ENCODE peak calls at places on chromosomes 2 and 18, in six cellular contexts. One of them, this sample, is unnamed.

GRCh38 chr2:235347691-235348090 is 146.2 kb upstream of the AGAP1 start:
- DNase-seq in brain microvascular endothelial cell: peak; percentile 90
- DNase-seq in heart right ventricle: no peak
- DNase-seq in CD8-positive, alpha-beta memory T cell: no peak
- DNase-seq in tibial artery: no peak
- DNase-seq in PC-3: peak; percentile 89
- DNase-seq in this sample: no peak

GRCh38 chr2:18074476-18074875 is 196.0 kb downstream of the KCNS3 start:
- DNase-seq in tibial artery: no peak
- DNase-seq in PC-3: peak; percentile 42
- DNase-seq in CD8-positive, alpha-beta memory T cell: no peak
- DNase-seq in heart right ventricle: no peak
- DNase-seq in brain microvascular endothelial cell: no peak
- DNase-seq in this sample: no peak

GRCh38 chr2:151996243-151997003 is 102.4 kb downstream of the CACNB4 start:
- DNase-seq in heart right ventricle: no peak
- DNase-seq in CD8-positive, alpha-beta memory T cell: no peak
- DNase-seq in brain microvascular endothelial cell: no peak
- DNase-seq in PC-3: no peak
- DNase-seq in tibial artery: no peak
- DNase-seq in this sample: no peak

GRCh38 chr2:130382313-130382917 is 26.6 kb downstream of the PTPN18 start:
- DNase-seq in PC-3: no peak
- DNase-seq in tibial artery: no peak
- DNase-seq in brain microvascular endothelial cell: no peak
- DNase-seq in CD8-positive, alpha-beta memory T cell: no peak
- DNase-seq in heart right ventricle: no peak
- DNase-seq in this sample: no peak

GRCh38 chr2:28055325-28055970 is 164.9 kb downstream of the BABAM2 start:
- DNase-seq in CD8-positive, alpha-beta memory T cell: no peak
- DNase-seq in heart right ventricle: no peak
- DNase-seq in tibial artery: no peak
- DNase-seq in brain microvascular endothelial cell: no peak
- DNase-seq in PC-3: peak; percentile 65
- DNase-seq in this sample: no peak

GRCh38 chr2:26901326-26902183 is 53.6 kb downstream of the DPYSL5 start:
- DNase-seq in heart right ventricle: peak; percentile 19
- DNase-seq in CD8-positive, alpha-beta memory T cell: no peak
- DNase-seq in brain microvascular endothelial cell: no peak
- DNase-seq in tibial artery: no peak
- DNase-seq in PC-3: no peak
- DNase-seq in this sample: no peak

GRCh38 chr2:165582409-165582808 is 112.9 kb downstream of the CSRNP3 start:
- DNase-seq in PC-3: peak; percentile 79
- DNase-seq in brain microvascular endothelial cell: no peak
- DNase-seq in tibial artery: no peak
- DNase-seq in CD8-positive, alpha-beta memory T cell: no peak
- DNase-seq in heart right ventricle: no peak
- DNase-seq in this sample: no peak

GRCh38 chr2:212537311-212538155 is 1.1 kb downstream of the ERBB4 start:
- DNase-seq in CD8-positive, alpha-beta memory T cell: no peak
- DNase-seq in brain microvascular endothelial cell: no peak
- DNase-seq in heart right ventricle: peak; percentile 44
- DNase-seq in tibial artery: peak; percentile 69
- DNase-seq in PC-3: peak; percentile 12
- DNase-seq in this sample: peak; percentile 63

GRCh38 chr2:67169417-67170140 is 227.6 kb upstream of the ETAA1 start:
- DNase-seq in brain microvascular endothelial cell: peak; percentile 18
- DNase-seq in PC-3: peak; percentile 58
- DNase-seq in CD8-positive, alpha-beta memory T cell: no peak
- DNase-seq in tibial artery: no peak
- DNase-seq in heart right ventricle: no peak
- DNase-seq in this sample: no peak

GRCh38 chr2:20612835-20613341 is 38.0 kb downstream of the HS1BP3 start:
- DNase-seq in CD8-positive, alpha-beta memory T cell: no peak
- DNase-seq in brain microvascular endothelial cell: no peak
- DNase-seq in heart right ventricle: no peak
- DNase-seq in tibial artery: peak; percentile 23
- DNase-seq in PC-3: no peak
- DNase-seq in this sample: no peak

GRCh38 chr2:20611077-20611843 is 39.6 kb downstream of the HS1BP3 start:
- DNase-seq in heart right ventricle: peak; percentile 74
- DNase-seq in tibial artery: peak; percentile 94
- DNase-seq in PC-3: no peak
- DNase-seq in brain microvascular endothelial cell: peak; percentile 99
- DNase-seq in CD8-positive, alpha-beta memory T cell: no peak
- DNase-seq in this sample: no peak

GRCh38 chr2:20609995-20610357 is 40.9 kb downstream of the HS1BP3 start:
- DNase-seq in tibial artery: peak; percentile 48
- DNase-seq in CD8-positive, alpha-beta memory T cell: no peak
- DNase-seq in PC-3: no peak
- DNase-seq in heart right ventricle: no peak
- DNase-seq in brain microvascular endothelial cell: no peak
- DNase-seq in this sample: no peak

GRCh38 chr2:20613342-20613916 is 37.5 kb downstream of the HS1BP3 start:
- DNase-seq in CD8-positive, alpha-beta memory T cell: no peak
- DNase-seq in brain microvascular endothelial cell: no peak
- DNase-seq in heart right ventricle: peak; percentile 24
- DNase-seq in tibial artery: peak; percentile 65
- DNase-seq in PC-3: no peak
- DNase-seq in this sample: no peak

DNA sequence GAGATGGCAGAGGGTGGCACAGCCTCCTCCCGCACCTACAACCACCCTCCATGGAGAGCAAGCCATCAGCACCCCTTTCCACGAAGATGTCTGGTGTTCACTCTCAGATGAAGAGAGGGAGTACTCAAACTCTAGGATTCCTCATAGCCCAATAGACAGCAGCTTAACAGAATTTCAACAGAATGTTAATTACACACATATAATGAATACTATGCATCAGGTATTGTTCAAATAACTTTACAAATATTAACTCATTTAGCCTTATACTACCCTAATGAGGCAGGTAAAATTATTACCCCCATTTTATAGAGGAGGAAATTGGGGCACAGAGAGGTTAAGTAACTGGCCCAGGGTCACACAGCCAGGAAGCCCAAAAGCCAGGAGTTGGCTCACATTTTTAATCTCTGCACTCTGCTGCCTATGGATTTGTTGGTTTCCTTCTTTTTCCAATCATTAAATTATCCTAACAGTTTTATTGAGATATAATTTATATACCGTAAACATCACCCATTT is 39.0 kb downstream of the HS1BP3 start:
- DNase-seq in PC-3: no peak
- DNase-seq in CD8-positive, alpha-beta memory T cell: no peak
- DNase-seq in brain microvascular endothelial cell: no peak
- DNase-seq in tibial artery: no peak
- DNase-seq in heart right ventricle: no peak
- DNase-seq in this sample: no peak
- H3K27ac ChIP-seq in PC-3: no peak overlapping the region
- H3K27ac ChIP-seq in CD8-positive, alpha-beta memory T cell: no peak overlapping the region
- H3K27ac ChIP-seq in brain microvascular endothelial cell: peak overlapping the region; percentile 86
- H3K27ac ChIP-seq in tibial artery: peak overlapping the region; percentile 97
- H3K27ac ChIP-seq in heart right ventricle: peak overlapping the region; percentile 98
- H3K27ac ChIP-seq in this sample: peak overlapping the region; percentile 60

GRCh38 chr18:8800041-8800441 is 94.7 kb downstream of the MTCL1 start:
- DNase-seq in CD8-positive, alpha-beta memory T cell: no peak
- DNase-seq in PC-3: no peak
- DNase-seq in heart right ventricle: no peak
- DNase-seq in tibial artery: no peak
- DNase-seq in brain microvascular endothelial cell: no peak
- DNase-seq in this sample: no peak

GRCh38 chr18:8800445-8800844 is 95.1 kb downstream of the MTCL1 start:
- DNase-seq in brain microvascular endothelial cell: peak; percentile 94
- DNase-seq in PC-3: peak; percentile 98
- DNase-seq in CD8-positive, alpha-beta memory T cell: no peak
- DNase-seq in heart right ventricle: no peak
- DNase-seq in tibial artery: no peak
- DNase-seq in this sample: no peak

GRCh38 chr18:8797206-8797605 is 91.8 kb downstream of the MTCL1 start:
- DNase-seq in brain microvascular endothelial cell: no peak
- DNase-seq in tibial artery: no peak
- DNase-seq in CD8-positive, alpha-beta memory T cell: no peak
- DNase-seq in PC-3: peak; percentile 79
- DNase-seq in heart right ventricle: no peak
- DNase-seq in this sample: no peak

GRCh38 chr18:8799593-8799992 is 94.2 kb downstream of the MTCL1 start:
- DNase-seq in tibial artery: no peak
- DNase-seq in PC-3: no peak
- DNase-seq in heart right ventricle: no peak
- DNase-seq in CD8-positive, alpha-beta memory T cell: no peak
- DNase-seq in brain microvascular endothelial cell: no peak
- DNase-seq in this sample: no peak

DNA sequence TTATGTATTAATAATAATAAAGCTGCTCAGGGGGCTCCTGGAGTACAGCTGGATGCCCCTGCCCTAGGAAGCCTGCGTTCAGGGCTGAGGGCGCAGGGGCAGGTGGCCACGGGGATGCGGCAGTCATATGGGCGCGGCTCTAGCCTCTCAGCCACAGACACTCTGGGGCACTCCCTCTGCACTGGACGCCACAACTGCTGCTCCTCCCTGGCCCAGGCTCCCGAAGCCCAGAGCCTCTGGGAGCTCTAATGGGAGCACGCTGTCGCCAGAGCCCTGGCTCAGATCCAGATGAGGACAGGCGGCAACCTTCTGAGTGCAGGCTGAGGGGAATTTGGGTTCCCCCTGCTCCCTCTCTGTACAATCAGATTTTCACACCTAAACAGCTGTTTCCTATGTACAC is 93.6 kb downstream of the MTCL1 start:
- DNase-seq in heart right ventricle: peak; percentile 33
- DNase-seq in CD8-positive, alpha-beta memory T cell: no peak
- DNase-seq in tibial artery: no peak
- DNase-seq in brain microvascular endothelial cell: no peak
- DNase-seq in PC-3: peak; percentile 52
- DNase-seq in this sample: no peak
- H3K27ac ChIP-seq in heart right ventricle: no peak overlapping the region
- H3K27ac ChIP-seq in CD8-positive, alpha-beta memory T cell: no peak overlapping the region
- H3K27ac ChIP-seq in tibial artery: no peak overlapping the region
- H3K27ac ChIP-seq in brain microvascular endothelial cell: no peak overlapping the region
- H3K27ac ChIP-seq in PC-3: peak overlapping the region; percentile 95
- H3K27ac ChIP-seq in this sample: no peak overlapping the region

GRCh38 chr2:169928463-169928864 is 101.2 kb downstream of the UBR3 start:
- DNase-seq in CD8-positive, alpha-beta memory T cell: no peak
- DNase-seq in tibial artery: no peak
- DNase-seq in brain microvascular endothelial cell: peak; percentile 9
- DNase-seq in PC-3: peak; percentile 72
- DNase-seq in heart right ventricle: no peak
- DNase-seq in this sample: no peak
- H3K27ac ChIP-seq in CD8-positive, alpha-beta memory T cell: no peak overlapping the region
- H3K27ac ChIP-seq in tibial artery: no peak overlapping the region
- H3K27ac ChIP-seq in brain microvascular endothelial cell: no peak overlapping the region
- H3K27ac ChIP-seq in PC-3: no peak overlapping the region
- H3K27ac ChIP-seq in heart right ventricle: no peak overlapping the region
- H3K27ac ChIP-seq in this sample: no peak overlapping the region

DNA sequence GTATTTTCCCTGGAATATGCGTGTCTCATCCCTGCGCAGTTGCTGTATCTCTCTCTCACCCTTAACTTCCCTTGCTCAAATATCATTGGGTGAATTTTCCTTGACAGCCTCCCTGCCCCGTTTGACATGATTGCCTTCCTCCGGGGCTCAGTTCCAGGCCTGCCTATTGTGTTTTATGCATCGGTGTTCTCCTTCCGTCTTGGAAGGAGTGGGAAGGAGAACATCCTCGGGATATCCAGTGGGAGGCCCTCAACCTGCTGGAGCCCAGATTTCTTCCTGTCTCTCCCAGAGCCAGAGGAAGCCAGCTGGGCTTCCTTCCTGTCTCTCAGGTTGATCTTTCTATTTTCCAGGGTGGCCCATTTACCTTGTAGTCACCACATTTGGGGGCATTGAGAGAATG is 434.7 kb upstream of the HS6ST1 start:
- DNase-seq in heart right ventricle: no peak
- DNase-seq in CD8-positive, alpha-beta memory T cell: no peak
- DNase-seq in tibial artery: no peak
- DNase-seq in PC-3: no peak
- DNase-seq in brain microvascular endothelial cell: no peak
- DNase-seq in this sample: no peak
- H3K27ac ChIP-seq in heart right ventricle: peak overlapping the region; percentile 37
- H3K27ac ChIP-seq in CD8-positive, alpha-beta memory T cell: no peak overlapping the region
- H3K27ac ChIP-seq in tibial artery: no peak overlapping the region
- H3K27ac ChIP-seq in PC-3: no peak overlapping the region
- H3K27ac ChIP-seq in brain microvascular endothelial cell: no peak overlapping the region
- H3K27ac ChIP-seq in this sample: no peak overlapping the region

GRCh38 chr2:167966937-167967913 is 280.2 kb downstream of the STK39 start:
- DNase-seq in brain microvascular endothelial cell: no peak
- DNase-seq in PC-3: no peak
- DNase-seq in heart right ventricle: no peak
- DNase-seq in tibial artery: no peak
- DNase-seq in CD8-positive, alpha-beta memory T cell: no peak
- DNase-seq in this sample: no peak
- H3K27ac ChIP-seq in brain microvascular endothelial cell: no peak overlapping the region
- H3K27ac ChIP-seq in PC-3: no peak overlapping the region
- H3K27ac ChIP-seq in heart right ventricle: no peak overlapping the region
- H3K27ac ChIP-seq in tibial artery: no peak overlapping the region
- H3K27ac ChIP-seq in CD8-positive, alpha-beta memory T cell: no peak overlapping the region
- H3K27ac ChIP-seq in this sample: no peak overlapping the region

GRCh38 chr2:33313039-33313438 is 163.4 kb upstream of the RASGRP3 start:
- DNase-seq in brain microvascular endothelial cell: no peak
- DNase-seq in PC-3: no peak
- DNase-seq in CD8-positive, alpha-beta memory T cell: no peak
- DNase-seq in tibial artery: no peak
- DNase-seq in heart right ventricle: no peak
- DNase-seq in this sample: no peak

GRCh38 chr2:33312389-33312788 is 164.1 kb upstream of the RASGRP3 start:
- DNase-seq in brain microvascular endothelial cell: no peak
- DNase-seq in tibial artery: no peak
- DNase-seq in heart right ventricle: no peak
- DNase-seq in CD8-positive, alpha-beta memory T cell: no peak
- DNase-seq in PC-3: no peak
- DNase-seq in this sample: no peak

GRCh38 chr2:33302348-33302747 is 174.1 kb upstream of the RASGRP3 start:
- DNase-seq in brain microvascular endothelial cell: no peak
- DNase-seq in tibial artery: no peak
- DNase-seq in CD8-positive, alpha-beta memory T cell: no peak
- DNase-seq in heart right ventricle: no peak
- DNase-seq in PC-3: no peak
- DNase-seq in this sample: no peak

GRCh38 chr2:33304032-33304864 is 172.2 kb upstream of the RASGRP3 start:
- DNase-seq in tibial artery: no peak
- DNase-seq in heart right ventricle: no peak
- DNase-seq in PC-3: peak; percentile 78
- DNase-seq in CD8-positive, alpha-beta memory T cell: no peak
- DNase-seq in brain microvascular endothelial cell: no peak
- DNase-seq in this sample: no peak

DNA sequence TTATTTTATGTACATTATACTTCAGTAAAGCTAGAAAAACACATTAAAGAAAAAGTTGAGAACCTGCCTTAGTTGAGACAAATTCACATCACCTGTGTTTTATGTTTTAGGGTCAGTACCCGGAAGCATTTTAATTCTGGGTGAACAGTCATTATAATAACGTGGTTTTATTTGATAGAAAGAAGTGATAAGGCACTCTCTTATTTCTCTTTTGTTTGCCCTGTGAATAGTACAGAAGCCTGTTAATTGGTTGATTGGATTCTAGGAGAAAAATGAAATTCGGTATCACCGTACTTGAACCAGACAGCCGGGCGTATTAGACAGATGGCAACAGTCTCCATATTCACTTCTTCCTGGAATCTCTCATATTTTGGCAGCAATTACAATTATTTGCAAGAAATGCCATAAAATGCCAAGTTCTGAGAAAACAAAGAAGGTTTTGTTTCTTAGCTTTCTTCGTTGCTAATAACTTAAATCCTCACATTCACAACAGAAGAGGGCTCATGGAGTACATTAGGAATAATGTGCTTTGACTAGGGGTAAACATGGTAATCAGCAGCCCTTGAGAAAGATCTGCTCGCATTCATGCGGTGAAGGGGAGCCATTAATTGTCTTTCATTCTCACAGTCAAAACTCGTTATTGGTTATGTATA is 168.7 kb upstream of the RASGRP3 start:
- DNase-seq in CD8-positive, alpha-beta memory T cell: no peak
- DNase-seq in PC-3: no peak
- DNase-seq in tibial artery: no peak
- DNase-seq in brain microvascular endothelial cell: no peak
- DNase-seq in heart right ventricle: no peak
- DNase-seq in this sample: no peak
- H3K27ac ChIP-seq in CD8-positive, alpha-beta memory T cell: no peak overlapping the region
- H3K27ac ChIP-seq in PC-3: no peak overlapping the region
- H3K27ac ChIP-seq in tibial artery: peak overlapping the region; percentile 44
- H3K27ac ChIP-seq in brain microvascular endothelial cell: no peak overlapping the region
- H3K27ac ChIP-seq in heart right ventricle: peak overlapping the region; percentile 39
- H3K27ac ChIP-seq in this sample: no peak overlapping the region

This sample was measured in caudate nucleus.